ENCODE peak calls at places on chromosomes 11 and 22, in four cellular contexts. L is AG08396, T is right cardiac atrium, B is germinal center. F is an unnamed sample.

GRCh38 chr11:46229250-46229649 is 48.2 kb upstream of the CREB3L1 start:
- DNase-seq in L (no peak), T (no peak), B (no peak), F (no peak)

GRCh38 chr22:41415554-41415953 is 31.0 kb downstream of the TOB2 start:
- DNase-seq in L (no peak), T (no peak), B (no peak), F (no peak)

GRCh38 chr22:41334951-41335635 is 33.8 kb downstream of the ZC3H7B start:
- DNase-seq in L (no peak), T (no peak), B (no peak), F (no peak)

GRCh38 chr11:19828382-19829108 is 115.9 kb downstream of the NAV2 start:
- DNase-seq in L (no peak), T (no peak), B (no peak), F (no peak)

GRCh38 chr11:6622261-6623171 is 3.3 kb upstream of the TPP1 start:
- DNase-seq in L (no peak), T (no peak), B (no peak), F (no peak)

GRCh38 chr11:1728281-1728680 is 22.1 kb downstream of the IFITM10 start:
- DNase-seq in L (no peak), T (no peak), B (no peak), F (no peak)

GRCh38 chr11:10511046-10511711 is 29.8 kb downstream of the RNF141 start:
- DNase-seq in L (no peak), T (no peak), B (no peak), F (no peak)

GRCh38 chr22:37607010-37607911 is 1.4 kb upstream of the GGA1 start:
- DNase-seq in L (peak; percentile 79), T (peak; percentile 90), B (peak; percentile 91), F (peak; percentile 83)

GRCh38 chr11:65424200-65425104 is 1.9 kb downstream of the NEAT1 start:
- DNase-seq in L (no peak), T (peak; percentile 82), B (no peak), F (no peak)

GRCh38 chr11:78916759-78917158 is 342.1 kb upstream of the NARS2 start:
- DNase-seq in L (no peak), T (no peak), B (no peak), F (no peak)

F was measured in AG20443.